ENCODE peak calls at places on chromosomes 1 and 21, in six cellular contexts. U is amniotic stem cell, N is nephron progenitor cell, Q is epithelial cell of esophagus, H is Calu3, J is astrocyte of the spinal cord. E is an unnamed sample.

GRCh38 chr1:107430540-107431228 is 289.8 kb downstream of the NTNG1 start:
- DNase-seq in J (peak), Q (peak), H (peak), U (peak), N (peak), E (peak)

GRCh38 chr1:23417570-23417969 is 7.0 kb downstream of the TCEA3 start:
- DNase-seq in H (no peak), Q (no peak), U (no peak), J (no peak), N (no peak), E (no peak)

GRCh38 chr21:24163539-24163938 is 1443.7 kb downstream of the MRPL39 start:
- DNase-seq in J (no peak), U (no peak), Q (no peak), H (no peak), N (no peak), E (no peak)

GRCh38 chr1:39949891-39950290 is 5.1 kb upstream of the MFSD2A start:
- DNase-seq in H (no peak), U (no peak), N (no peak), J (no peak), Q (no peak), E (no peak)

GRCh38 chr21:46091631-46092025 is 6.3 kb upstream of the COL6A2 start:
- DNase-seq in N (no peak), Q (no peak), J (no peak), U (no peak), H (no peak), E (no peak)

GRCh38 chr1:27365372-27366112 is 1.2 kb downstream of the MAP3K6 start:
- DNase-seq in U (peak), N (peak), H (peak), J (peak), Q (peak), E (peak)

GRCh38 chr1:211951856-211952255 is 83.5 kb downstream of the INTS7 start:
- DNase-seq in N (no peak), H (peak), U (no peak), J (peak), Q (peak), E (no peak)

GRCh38 chr21:45555557-45556301 is 13.5 kb upstream of the SLC19A1 start:
- DNase-seq in H (no peak), Q (peak), J (no peak), U (peak), N (peak), E (no peak)

GRCh38 chr1:198619375-198620140 is 19.3 kb upstream of the PTPRC start:
- DNase-seq in U (no peak), H (no peak), N (no peak), Q (no peak), J (no peak), E (no peak)

GRCh38 chr1:35788139-35788538 is 18.4 kb upstream of the CLSPN start:
- DNase-seq in Q (no peak), U (no peak), J (no peak), H (no peak), N (no peak), E (no peak)

GRCh38 chr1:220776725-220777326 is 9.9 kb upstream of the MTARC1 start:
- DNase-seq in H (peak), Q (peak), U (peak), N (peak), J (peak), E (peak)

GRCh38 chr1:206422525-206422924 is 47.8 kb upstream of the IKBKE start:
- DNase-seq in H (no peak), Q (no peak), J (no peak), N (no peak), U (no peak), E (no peak)

GRCh38 chr1:206705187-206705586 is 20.5 kb downstream of the MAPKAPK2 start:
- DNase-seq in H (no peak), Q (peak), N (no peak), J (peak), U (no peak), E (no peak)